ENCODE peak calls at places on chromosomes 16 and 17, in five cellular contexts. One of them, this sample, is unnamed.

GRCh38 chr17:2719861-2720260 is 8.3 kb upstream of the CLUH start:
- DNase-seq in heart left ventricle: no peak
- DNase-seq in colonic mucosa: no peak
- DNase-seq in AG04450: no peak
- DNase-seq in Peyer's patch: no peak
- DNase-seq in this sample: no peak

GRCh38 chr16:69328854-69329316 is 1.5 kb downstream of the PDF start:
- DNase-seq in heart left ventricle: peak; percentile 13
- DNase-seq in colonic mucosa: no peak
- DNase-seq in AG04450: no peak
- DNase-seq in Peyer's patch: peak; percentile 39
- DNase-seq in this sample: peak; percentile 7

GRCh38 chr17:49401971-49402491 is 12.7 kb downstream of the PHB1 start:
- DNase-seq in Peyer's patch: no peak
- DNase-seq in AG04450: no peak
- DNase-seq in colonic mucosa: no peak
- DNase-seq in heart left ventricle: no peak
- DNase-seq in this sample: no peak

GRCh38 chr16:85615014-85615851 is 2.1 kb downstream of the GSE1 start:
- DNase-seq in heart left ventricle: peak; percentile 47
- DNase-seq in AG04450: no peak
- DNase-seq in colonic mucosa: peak; percentile 90
- DNase-seq in Peyer's patch: peak; percentile 93
- DNase-seq in this sample: peak; percentile 94

GRCh38 chr17:75691371-75692290 is 24.5 kb downstream of the SAP30BP start:
- DNase-seq in colonic mucosa: no peak
- DNase-seq in AG04450: no peak
- DNase-seq in Peyer's patch: no peak
- DNase-seq in heart left ventricle: no peak
- DNase-seq in this sample: peak; percentile 84

GRCh38 chr17:72380120-72380519 is 259.3 kb downstream of the SOX9 start:
- DNase-seq in colonic mucosa: no peak
- DNase-seq in heart left ventricle: no peak
- DNase-seq in AG04450: no peak
- DNase-seq in Peyer's patch: no peak
- DNase-seq in this sample: no peak

GRCh38 chr16:15765880-15766279 is 90.9 kb downstream of the MYH11 start:
- DNase-seq in heart left ventricle: no peak
- DNase-seq in colonic mucosa: peak; percentile 27
- DNase-seq in AG04450: no peak
- DNase-seq in Peyer's patch: peak; percentile 52
- DNase-seq in this sample: peak; percentile 33

GRCh38 chr17:48160177-48160967 is 52.8 kb downstream of the SNX11 start:
- DNase-seq in colonic mucosa: peak; percentile 62
- DNase-seq in AG04450: no peak
- DNase-seq in Peyer's patch: no peak
- DNase-seq in heart left ventricle: no peak
- DNase-seq in this sample: no peak

GRCh38 chr16:64751906-64752305 is 370.0 kb downstream of the CDH11 start:
- DNase-seq in colonic mucosa: no peak
- DNase-seq in AG04450: peak; percentile 68
- DNase-seq in Peyer's patch: no peak
- DNase-seq in heart left ventricle: no peak
- DNase-seq in this sample: no peak

GRCh38 chr16:89341697-89342694 is 124.5 kb downstream of the ZNF778 start:
- DNase-seq in Peyer's patch: no peak
- DNase-seq in heart left ventricle: no peak
- DNase-seq in colonic mucosa: no peak
- DNase-seq in AG04450: no peak
- DNase-seq in this sample: no peak

GRCh38 chr17:51721711-51722110 is 436.8 kb downstream of the CA10 start:
- DNase-seq in colonic mucosa: no peak
- DNase-seq in AG04450: no peak
- DNase-seq in heart left ventricle: no peak
- DNase-seq in Peyer's patch: no peak
- DNase-seq in this sample: no peak

GRCh38 chr17:28398280-28398981 is 7.6 kb downstream of the SLC46A1 start:
- DNase-seq in Peyer's patch: peak; percentile 54
- DNase-seq in AG04450: no peak
- DNase-seq in heart left ventricle: no peak
- DNase-seq in colonic mucosa: no peak
- DNase-seq in this sample: no peak

GRCh38 chr16:49700222-49700927 is 155.5 kb downstream of the ZNF423 start:
- DNase-seq in colonic mucosa: peak; percentile 24
- DNase-seq in Peyer's patch: no peak
- DNase-seq in heart left ventricle: no peak
- DNase-seq in AG04450: no peak
- DNase-seq in this sample: no peak

GRCh38 chr17:65742433-65743312 is 181.2 kb upstream of the AXIN2 start:
- DNase-seq in heart left ventricle: no peak
- DNase-seq in AG04450: peak; percentile 48
- DNase-seq in Peyer's patch: no peak
- DNase-seq in colonic mucosa: no peak
- DNase-seq in this sample: peak; percentile 79
- H3K27me3 ChIP-seq in heart left ventricle: no peaks in the 10 kb centered on the region
- H3K27me3 ChIP-seq in AG04450: no peaks in the 10 kb centered on the region
- H3K27me3 ChIP-seq in Peyer's patch: no peaks in the 10 kb centered on the region
- H3K27me3 ChIP-seq in colonic mucosa: no peaks in the 10 kb centered on the region
- H3K27me3 ChIP-seq in this sample: no peaks in the 10 kb centered on the region

GRCh38 chr17:33401253-33401652 is 108.2 kb upstream of the ASIC2 start:
- DNase-seq in AG04450: no peak
- DNase-seq in heart left ventricle: no peak
- DNase-seq in colonic mucosa: no peak
- DNase-seq in Peyer's patch: no peak
- DNase-seq in this sample: no peak
- TF ChIP-seq CTCF in AG04450: no peak
- TF ChIP-seq CTCF in heart left ventricle: no peak
- TF ChIP-seq CTCF in colonic mucosa: no peak
- TF ChIP-seq CTCF in Peyer's patch: no peak
- TF ChIP-seq CTCF in this sample: no peak

GRCh38 chr17:5587431-5588032 is 3.2 kb upstream of the NLRP1 start:
- DNase-seq in heart left ventricle: no peak
- DNase-seq in Peyer's patch: peak; percentile 77
- DNase-seq in AG04450: peak; percentile 61
- DNase-seq in colonic mucosa: peak; percentile 45
- DNase-seq in this sample: peak; percentile 57

GRCh38 chr17:5583426-5584382 is 605 bp downstream of the NLRP1 start:
- DNase-seq in heart left ventricle: peak; percentile 40
- DNase-seq in Peyer's patch: no peak
- DNase-seq in colonic mucosa: peak; percentile 25
- DNase-seq in AG04450: no peak
- DNase-seq in this sample: peak; percentile 15

GRCh38 chr17:5584383-5584951 is at the start of gene NLRP1:
- DNase-seq in colonic mucosa: peak; percentile 87
- DNase-seq in AG04450: peak; percentile 75
- DNase-seq in heart left ventricle: peak; percentile 91
- DNase-seq in Peyer's patch: peak; percentile 98
- DNase-seq in this sample: peak; percentile 99

GRCh38 chr17:5585814-5586558 is 1.7 kb upstream of the NLRP1 start:
- DNase-seq in heart left ventricle: no peak
- DNase-seq in colonic mucosa: no peak
- DNase-seq in Peyer's patch: no peak
- DNase-seq in AG04450: no peak
- DNase-seq in this sample: peak; percentile 73

DNA sequence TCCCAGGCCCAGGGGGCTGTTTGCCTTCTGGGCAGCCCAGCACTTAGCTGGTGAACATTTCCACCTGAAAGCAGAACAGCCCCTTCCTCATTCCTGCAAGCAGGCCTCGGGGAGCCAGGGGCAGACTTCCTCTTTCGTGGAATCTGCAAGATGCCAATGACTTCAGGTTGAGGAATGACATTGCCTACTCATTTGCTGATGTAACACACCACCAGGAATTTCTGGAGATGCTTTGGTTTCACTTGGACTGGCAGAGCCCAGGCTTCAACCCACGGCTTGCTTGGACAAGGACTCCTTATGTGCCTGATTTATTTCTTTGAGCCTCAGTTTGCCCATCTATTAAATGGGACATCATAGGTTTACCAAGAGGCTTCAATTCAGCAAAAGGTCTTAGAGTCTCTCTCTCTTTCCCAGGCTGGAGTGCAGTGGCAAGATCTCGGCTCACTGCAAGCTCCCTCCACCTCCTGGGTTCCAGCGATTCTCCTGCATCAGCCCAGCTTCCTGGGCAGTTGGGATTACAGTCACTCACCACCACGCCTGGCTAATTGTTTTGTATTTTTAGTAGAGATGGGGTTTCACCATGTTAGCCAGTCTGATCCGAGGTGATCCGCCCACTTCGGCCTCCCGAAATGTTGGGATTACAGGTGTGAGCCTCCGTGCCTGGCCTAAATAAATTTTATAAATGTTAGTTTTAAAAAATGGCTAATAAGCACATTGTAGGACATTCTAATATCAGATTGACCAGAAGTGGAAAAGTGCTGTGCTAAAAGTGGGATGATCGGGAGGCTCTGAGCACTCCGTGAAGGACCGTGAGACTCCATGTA is 874 bp upstream of the NLRP1 start:
- DNase-seq in colonic mucosa: no peak
- DNase-seq in heart left ventricle: no peak
- DNase-seq in AG04450: peak; percentile 49
- DNase-seq in Peyer's patch: no peak
- DNase-seq in this sample: peak; percentile 96
- H3K4me3 ChIP-seq in colonic mucosa: no peak overlapping the region
- H3K4me3 ChIP-seq in heart left ventricle: no peak overlapping the region
- H3K4me3 ChIP-seq in AG04450: no peak overlapping the region
- H3K4me3 ChIP-seq in Peyer's patch: peak overlapping the region; percentile 56
- H3K4me3 ChIP-seq in this sample: no peak overlapping the region

GRCh38 chr16:3038896-3039295 is 2.2 kb upstream of the BICDL2 start:
- DNase-seq in heart left ventricle: no peak
- DNase-seq in colonic mucosa: peak; percentile 83
- DNase-seq in AG04450: no peak
- DNase-seq in Peyer's patch: peak; percentile 88
- DNase-seq in this sample: no peak

GRCh38 chr16:3045758-3046505 is 429 bp upstream of the MMP25 start:
- DNase-seq in Peyer's patch: no peak
- DNase-seq in AG04450: no peak
- DNase-seq in colonic mucosa: no peak
- DNase-seq in heart left ventricle: no peak
- DNase-seq in this sample: no peak

GRCh38 chr16:3038256-3038655 is 1.5 kb upstream of the BICDL2 start:
- DNase-seq in AG04450: no peak
- DNase-seq in colonic mucosa: peak; percentile 86
- DNase-seq in Peyer's patch: peak; percentile 76
- DNase-seq in heart left ventricle: no peak
- DNase-seq in this sample: peak; percentile 75

GRCh38 chr16:3044708-3045107 is 1.7 kb upstream of the MMP25 start:
- DNase-seq in heart left ventricle: no peak
- DNase-seq in AG04450: no peak
- DNase-seq in Peyer's patch: no peak
- DNase-seq in colonic mucosa: no peak
- DNase-seq in this sample: no peak

GRCh38 chr16:3042376-3042775 is 4.0 kb upstream of the MMP25 start:
- DNase-seq in heart left ventricle: no peak
- DNase-seq in Peyer's patch: no peak
- DNase-seq in AG04450: no peak
- DNase-seq in colonic mucosa: no peak
- DNase-seq in this sample: no peak
- H3K27me3 ChIP-seq in heart left ventricle: peaks cover 48% of the 10 kb centered on the region
- H3K27me3 ChIP-seq in Peyer's patch: peaks cover 35% of the 10 kb centered on the region
- H3K27me3 ChIP-seq in AG04450: peaks cover 52% of the 10 kb centered on the region
- H3K27me3 ChIP-seq in colonic mucosa: peaks cover 35% of the 10 kb centered on the region
- H3K27me3 ChIP-seq in this sample: peaks cover 12% of the 10 kb centered on the region

DNA sequence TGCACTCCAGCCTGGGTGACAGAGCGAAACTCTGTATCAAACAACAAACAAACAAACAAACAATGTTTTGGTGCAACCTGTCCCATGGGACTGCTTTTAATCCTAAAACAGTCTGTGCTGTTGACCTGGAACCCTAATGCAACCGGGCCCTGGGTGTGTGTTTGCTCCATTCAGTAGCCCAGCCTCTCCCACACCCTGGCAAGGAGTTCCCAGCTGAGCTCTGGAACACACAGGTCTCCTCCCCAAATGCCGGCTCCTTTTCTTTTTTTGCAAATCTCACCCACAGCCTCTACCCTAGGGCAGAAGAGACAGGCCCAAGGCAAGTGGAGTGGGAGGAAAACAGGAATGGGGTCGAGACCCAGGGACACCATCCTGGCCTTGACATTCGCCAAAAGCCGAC is 29.8 kb upstream of the RASD1 start:
- DNase-seq in AG04450: no peak
- DNase-seq in heart left ventricle: no peak
- DNase-seq in colonic mucosa: peak; percentile 51
- DNase-seq in Peyer's patch: no peak
- DNase-seq in this sample: no peak
- TF ChIP-seq CTCF in AG04450: no peak
- TF ChIP-seq CTCF in heart left ventricle: no peak
- TF ChIP-seq CTCF in colonic mucosa: no peak
- TF ChIP-seq CTCF in Peyer's patch: no peak
- TF ChIP-seq CTCF in this sample: no peak

GRCh38 chr16:13921328-13921727 is 1.4 kb downstream of the ERCC4 start:
- DNase-seq in heart left ventricle: no peak
- DNase-seq in AG04450: no peak
- DNase-seq in Peyer's patch: no peak
- DNase-seq in colonic mucosa: no peak
- DNase-seq in this sample: no peak
- H3K4me3 ChIP-seq in heart left ventricle: no peak overlapping the region
- H3K4me3 ChIP-seq in AG04450: peak overlapping the region; percentile 98
- H3K4me3 ChIP-seq in Peyer's patch: no peak overlapping the region
- H3K4me3 ChIP-seq in colonic mucosa: no peak overlapping the region
- H3K4me3 ChIP-seq in this sample: no peak overlapping the region

DNA sequence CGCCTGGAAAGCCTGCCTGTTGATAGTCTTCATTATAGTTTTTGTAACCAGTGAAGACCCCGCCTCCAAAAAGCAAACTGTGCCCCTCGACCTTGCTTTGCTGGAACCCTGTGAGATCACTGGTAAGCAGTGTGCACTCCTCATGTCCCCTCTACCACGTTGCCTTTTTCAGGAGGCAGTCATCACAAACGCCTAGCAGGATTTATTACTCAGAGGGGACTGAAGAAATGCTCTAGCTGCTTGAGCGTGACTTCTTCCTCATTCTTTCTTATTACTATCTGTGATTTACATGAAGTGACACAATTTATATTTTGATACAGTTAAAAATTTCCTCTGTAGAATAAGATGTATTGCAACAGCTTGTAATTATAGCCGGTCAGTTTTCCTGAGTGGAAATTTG is 6.5 kb upstream of the KRTAP3-1 start:
- DNase-seq in colonic mucosa: no peak
- DNase-seq in Peyer's patch: no peak
- DNase-seq in AG04450: no peak
- DNase-seq in heart left ventricle: no peak
- DNase-seq in this sample: no peak
- H3K27me3 ChIP-seq in colonic mucosa: no peaks in the 10 kb centered on the region
- H3K27me3 ChIP-seq in Peyer's patch: no peaks in the 10 kb centered on the region
- H3K27me3 ChIP-seq in AG04450: no peaks in the 10 kb centered on the region
- H3K27me3 ChIP-seq in heart left ventricle: no peaks in the 10 kb centered on the region
- H3K27me3 ChIP-seq in this sample: no peaks in the 10 kb centered on the region

This sample was measured in bronchial epithelial cell.